ENCODE peak calls at places on chromosome 20, in four cellular contexts. One of them, this sample, is unnamed.
A peak's percentile ranks its signal among the peaks of the same experiment; 100 is the strongest.

GRCh38 chr20:38514185-38514584 is 41.5 kb downstream of the RALGAPB start:
- DNase-seq in lower leg skin: no peak
- DNase-seq in DND-41: no peak
- DNase-seq in caudate nucleus: no peak
- DNase-seq in this sample: no peak

GRCh38 chr20:36175016-36175415 is 20.5 kb downstream of the EPB41L1 start:
- DNase-seq in lower leg skin: no peak
- DNase-seq in DND-41: no peak
- DNase-seq in caudate nucleus: no peak
- DNase-seq in this sample: no peak

GRCh38 chr20:1734269-1734858 is 76.8 kb upstream of the SIRPG start:
- DNase-seq in lower leg skin: no peak
- DNase-seq in DND-41: peak; percentile 27
- DNase-seq in caudate nucleus: peak; percentile 1
- DNase-seq in this sample: peak; percentile 50

GRCh38 chr20:61886721-61887658 is 178.7 kb downstream of the TAF4 start:
- DNase-seq in lower leg skin: no peak
- DNase-seq in DND-41: peak; percentile 77
- DNase-seq in caudate nucleus: peak; percentile 15
- DNase-seq in this sample: peak; percentile 46

GRCh38 chr20:15924556-15924955 is 648.7 kb downstream of the KIF16B start:
- DNase-seq in lower leg skin: no peak
- DNase-seq in DND-41: no peak
- DNase-seq in caudate nucleus: no peak
- DNase-seq in this sample: no peak

GRCh38 chr20:38161412-38161774 is 3.7 kb downstream of the TGM2 start:
- DNase-seq in lower leg skin: no peak
- DNase-seq in DND-41: no peak
- DNase-seq in caudate nucleus: no peak
- DNase-seq in this sample: no peak

GRCh38 chr20:54985100-54985499 is 509.7 kb downstream of the DOK5 start:
- DNase-seq in lower leg skin: no peak
- DNase-seq in DND-41: no peak
- DNase-seq in caudate nucleus: no peak
- DNase-seq in this sample: no peak

GRCh38 chr20:58461899-58462298 is 53.3 kb downstream of the APCDD1L start:
- DNase-seq in lower leg skin: no peak
- DNase-seq in DND-41: no peak
- DNase-seq in caudate nucleus: no peak
- DNase-seq in this sample: no peak

GRCh38 chr20:23159923-23160445 is 73.9 kb upstream of the CD93 start:
- DNase-seq in lower leg skin: no peak
- DNase-seq in DND-41: peak; percentile 51
- DNase-seq in caudate nucleus: no peak
- DNase-seq in this sample: no peak

GRCh38 chr20:17635846-17636245 is 46.2 kb downstream of the RRBP1 start:
- DNase-seq in lower leg skin: no peak
- DNase-seq in DND-41: no peak
- DNase-seq in caudate nucleus: no peak
- DNase-seq in this sample: no peak

GRCh38 chr20:25574411-25574810 is 10.9 kb downstream of the NINL start:
- DNase-seq in lower leg skin: no peak
- DNase-seq in DND-41: no peak
- DNase-seq in caudate nucleus: no peak
- DNase-seq in this sample: no peak

GRCh38 chr20:47620808-47621805 is 119.4 kb downstream of the NCOA3 start:
- DNase-seq in lower leg skin: no peak
- DNase-seq in DND-41: no peak
- DNase-seq in caudate nucleus: no peak
- DNase-seq in this sample: peak; percentile 61

GRCh38 chr20:50138479-50139393 is 14.8 kb downstream of the PEDS1 start:
- DNase-seq in lower leg skin: no peak
- DNase-seq in DND-41: no peak
- DNase-seq in caudate nucleus: peak; percentile 70
- DNase-seq in this sample: no peak

GRCh38 chr20:23631981-23632710 is 5.6 kb downstream of the CST3 start:
- DNase-seq in lower leg skin: no peak
- DNase-seq in DND-41: no peak
- DNase-seq in caudate nucleus: no peak
- DNase-seq in this sample: no peak